ENCODE peak calls at places on chromosomes 1 and 21, in eight cellular contexts. J is astrocyte, B is upper lobe of left lung, E is endodermal cell, W is foreskin fibroblast, A is AG10803, K is GM12878, I is lung. C is an unnamed sample.
A peak's percentile ranks its signal among the peaks of the same experiment; 100 is the strongest.

GRCh38 chr1:108643492-108644333 is 17.2 kb downstream of the HENMT1 start:
- DNase-seq in J (peak; percentile 54), B (no peak), E (peak; percentile 54), W (peak; percentile 83), A (peak; percentile 85), K (peak; percentile 16), I (peak; percentile 36), C (peak; percentile 61)

GRCh38 chr1:6385673-6386191 is 7.8 kb downstream of the ACOT7 start:
- DNase-seq in J (peak; percentile 72), B (peak; percentile 73), E (peak; percentile 94), W (peak; percentile 91), A (peak; percentile 71), K (no peak), I (peak; percentile 61), C (peak; percentile 74)

GRCh38 chr1:179021873-179022272 is 3.8 kb upstream of the FAM20B start:
- DNase-seq in J (no peak), B (no peak), E (no peak), W (peak; percentile 61), A (peak; percentile 47), K (no peak), I (no peak), C (peak; percentile 57)

GRCh38 chr1:194225781-194226180 is 1039.4 kb upstream of the B3GALT2 start:
- DNase-seq in J (peak; percentile 1), B (no peak), E (no peak), W (no peak), A (no peak), K (no peak), I (no peak), C (no peak)

GRCh38 chr1:107594541-107594940 is 370.4 kb downstream of the VAV3 start:
- DNase-seq in J (peak; percentile 38), B (no peak), E (no peak), W (peak; percentile 9), A (peak; percentile 40), K (no peak), I (no peak), C (no peak)

GRCh38 chr1:60904079-60904852 is 178.1 kb upstream of the NFIA start:
- DNase-seq in J (peak; percentile 14), B (no peak), E (no peak), W (peak; percentile 64), A (peak; percentile 65), K (no peak), I (no peak), C (no peak)

GRCh38 chr21:37503848-37504467 is 137.4 kb downstream of the DYRK1A start:
- DNase-seq in J (peak; percentile 73), B (no peak), E (no peak), W (peak; percentile 71), A (peak; percentile 50), K (no peak), I (no peak), C (peak; percentile 35)

GRCh38 chr1:38055965-38056364 is 9.4 kb upstream of the POU3F1 start:
- DNase-seq in J (no peak), B (no peak), E (no peak), W (no peak), A (no peak), K (no peak), I (no peak), C (no peak)

GRCh38 chr1:5490640-5491039 is 501.6 kb downstream of the NPHP4 start:
- DNase-seq in J (no peak), B (no peak), E (no peak), W (no peak), A (no peak), K (no peak), I (no peak), C (no peak)

GRCh38 chr1:21914880-21915640 is 22.1 kb downstream of the HSPG2 start:
- DNase-seq in J (no peak), B (peak; percentile 87), E (no peak), W (peak; percentile 63), A (no peak), K (no peak), I (no peak), C (no peak)

GRCh38 chr1:113456967-113457366 is 66.7 kb downstream of the MAGI3 start:
- DNase-seq in J (peak; percentile 97), B (no peak), E (no peak), W (peak; percentile 94), A (peak; percentile 93), K (no peak), I (peak; percentile 32), C (peak; percentile 92)

GRCh38 chr1:188937965-188938551 is 1539.6 kb downstream of the BRINP3 start:
- DNase-seq in J (peak; percentile 41), B (no peak), E (peak; percentile 55), W (no peak), A (no peak), K (no peak), I (no peak), C (no peak)

GRCh38 chr1:162688521-162688920 is 56.3 kb downstream of the DDR2 start:
- DNase-seq in J (no peak), B (no peak), E (no peak), W (no peak), A (no peak), K (no peak), I (no peak), C (no peak)

GRCh38 chr1:226108935-226109828 is 46.7 kb downstream of the H3-3A start:
- DNase-seq in J (peak; percentile 54), B (no peak), E (no peak), W (peak; percentile 66), A (peak; percentile 60), K (no peak), I (no peak), C (peak; percentile 56)

GRCh38 chr1:8816306-8816705 is 1.1 kb downstream of the RERE start:
- DNase-seq in J (peak; percentile 40), B (no peak), E (no peak), W (peak; percentile 58), A (peak; percentile 38), K (no peak), I (no peak), C (peak; percentile 55)

GRCh38 chr1:11766429-11766776 is 4.4 kb downstream of the C1orf167 start:
- DNase-seq in J (no peak), B (no peak), E (no peak), W (no peak), A (no peak), K (no peak), I (no peak), C (no peak)

GRCh38 chr1:31747304-31747703 is 16.8 kb downstream of the ADGRB2 start:
- DNase-seq in J (no peak), B (no peak), E (no peak), W (no peak), A (no peak), K (no peak), I (no peak), C (no peak)

GRCh38 chr1:231919900-231920299 is 293.3 kb downstream of the DISC1 start:
- DNase-seq in J (no peak), B (no peak), E (no peak), W (no peak), A (no peak), K (no peak), I (no peak), C (no peak)

GRCh38 chr1:161342186-161342585 is 25.5 kb downstream of the CFAP126 start:
- DNase-seq in J (no peak), B (no peak), E (no peak), W (no peak), A (no peak), K (no peak), I (no peak), C (no peak)

GRCh38 chr1:29240400-29240837 is 4.1 kb downstream of the PTPRU start:
- DNase-seq in J (no peak), B (peak; percentile 31), E (peak; percentile 79), W (no peak), A (peak; percentile 27), K (no peak), I (no peak), C (no peak)

GRCh38 chr1:67103548-67103947 is 31.2 kb downstream of the C1orf141 start:
- DNase-seq in J (no peak), B (no peak), E (no peak), W (no peak), A (no peak), K (no peak), I (no peak), C (no peak)

GRCh38 chr1:43438576-43439120 is 15.1 kb downstream of the HYI start:
- DNase-seq in J (no peak), B (no peak), E (peak; percentile 22), W (no peak), A (no peak), K (no peak), I (no peak), C (no peak)

GRCh38 chr1:204660509-204660908 is 25.0 kb downstream of the LRRN2 start:
- DNase-seq in J (no peak), B (no peak), E (no peak), W (peak; percentile 34), A (peak; percentile 70), K (no peak), I (no peak), C (no peak)

GRCh38 chr1:41242645-41243171 is 602 bp upstream of the SCMH1 start:
- DNase-seq in J (no peak), B (no peak), E (no peak), W (no peak), A (no peak), K (no peak), I (no peak), C (no peak)
- TF ChIP-seq CTCF in J (no peak), B (no peak), E (no peak), W (no peak), A (no peak), K (no peak), I (no peak), C (no peak)

GRCh38 chr1:175865041-175865766 is 121.8 kb upstream of the TNR start:
- DNase-seq in J (no peak), B (no peak), E (peak; percentile 90), W (no peak), A (peak; percentile 1), K (no peak), I (no peak), C (no peak)
- H3K4me3 ChIP-seq in J (no peak overlapping the region), B (no peak overlapping the region), E (no peak overlapping the region), W (no peak overlapping the region), A (no peak overlapping the region), K (no peak overlapping the region), I (no peak overlapping the region), C (no peak overlapping the region)

GRCh38 chr21:46634966-46635323 is 529 bp upstream of the PRMT2 start:
- DNase-seq in J (peak; percentile 83), B (no peak), E (no peak), W (peak; percentile 91), A (peak; percentile 90), K (peak; percentile 16), I (peak; percentile 74), C (peak; percentile 81)
- TF ChIP-seq CTCF in J (no peak), B (no peak), E (peak; percentile 30), W (peak; percentile 2), A (peak; percentile 42), K (no peak), I (no peak), C (peak; percentile 43)

DNA sequence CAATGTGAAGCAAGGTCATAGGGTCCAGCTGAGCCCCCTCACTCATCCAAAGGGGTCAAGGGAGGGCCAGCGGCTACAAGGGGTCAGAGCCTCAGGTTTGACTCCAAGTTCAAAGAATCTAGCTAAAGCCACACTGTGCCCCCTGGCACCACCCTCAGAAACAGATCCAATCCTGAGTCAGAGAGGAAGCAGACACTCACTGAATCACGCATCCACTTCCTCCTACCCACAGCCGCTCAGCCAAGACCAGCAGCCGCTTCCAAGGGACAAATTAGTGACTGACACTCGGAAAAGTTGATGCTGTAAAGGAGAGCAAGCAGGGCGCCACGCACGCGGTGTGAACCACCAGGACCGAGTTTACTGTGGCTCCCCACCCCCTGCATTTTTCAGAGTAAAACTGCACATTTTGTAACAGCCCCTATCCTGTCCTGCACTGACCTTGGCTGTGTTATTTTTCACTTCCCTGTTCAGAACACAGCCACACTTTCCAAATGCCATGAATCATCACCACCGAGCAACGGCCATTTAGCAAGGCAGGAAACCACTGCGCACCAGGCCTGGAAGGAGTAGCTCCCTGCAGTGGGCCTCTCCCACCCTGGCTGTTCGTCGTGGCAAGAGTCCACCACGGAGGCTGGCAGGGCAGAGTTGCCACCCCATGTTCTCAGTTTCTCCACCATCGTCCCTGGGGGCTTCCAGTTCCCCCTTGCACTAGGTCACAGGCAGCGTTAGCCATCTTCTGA is 147.8 kb downstream of the TOMM20 start:
- DNase-seq in J (peak; percentile 98), B (peak; percentile 84), E (peak; percentile 43), W (peak; percentile 96), A (peak; percentile 97), K (peak; percentile 85), I (peak; percentile 73), C (peak; percentile 96)
- H3K4me3 ChIP-seq in J (peak overlapping the region; percentile 9), B (peak overlapping the region; percentile 18), E (no peak overlapping the region), W (no peak overlapping the region), A (peak overlapping the region; percentile 19), K (peak overlapping the region; percentile 29), I (no peak overlapping the region), C (no peak overlapping the region)

C was measured in brain microvascular endothelial cell.